ENCODE peak calls at places on chromosomes 5 and 9, in ten cellular contexts. One of them, this sample, is unnamed.

GRCh38 chr5:9716838-9717281 is 86.7 kb upstream of the TAS2R1 start:
- DNase-seq in cardiac muscle cell: no peak
- DNase-seq in GM12865: peak
- DNase-seq in MCF 10A: no peak
- DNase-seq in tibial nerve: no peak
- DNase-seq in WERI-Rb-1: no peak
- DNase-seq in choroid plexus epithelial cell: peak
- DNase-seq in fibroblast of mammary gland: no peak
- DNase-seq in endothelial cell: no peak
- DNase-seq in CD8-positive, alpha-beta T cell: no peak
- DNase-seq in this sample: no peak

GRCh38 chr9:13369426-13369825 is 89.9 kb upstream of the MPDZ start:
- DNase-seq in cardiac muscle cell: peak
- DNase-seq in GM12865: no peak
- DNase-seq in MCF 10A: no peak
- DNase-seq in tibial nerve: no peak
- DNase-seq in WERI-Rb-1: no peak
- DNase-seq in choroid plexus epithelial cell: peak
- DNase-seq in fibroblast of mammary gland: no peak
- DNase-seq in endothelial cell: no peak
- DNase-seq in CD8-positive, alpha-beta T cell: no peak
- DNase-seq in this sample: no peak

GRCh38 chr9:107270082-107270481 is 13.0 kb upstream of the RAD23B start:
- DNase-seq in cardiac muscle cell: no peak
- DNase-seq in GM12865: no peak
- DNase-seq in MCF 10A: no peak
- DNase-seq in tibial nerve: no peak
- DNase-seq in WERI-Rb-1: no peak
- DNase-seq in choroid plexus epithelial cell: no peak
- DNase-seq in fibroblast of mammary gland: no peak
- DNase-seq in endothelial cell: no peak
- DNase-seq in CD8-positive, alpha-beta T cell: no peak
- DNase-seq in this sample: no peak

GRCh38 chr5:144072518-144072927 is 97.9 kb downstream of the YIPF5 start:
- DNase-seq in cardiac muscle cell: no peak
- DNase-seq in GM12865: no peak
- DNase-seq in MCF 10A: peak
- DNase-seq in tibial nerve: no peak
- DNase-seq in WERI-Rb-1: no peak
- DNase-seq in choroid plexus epithelial cell: peak
- DNase-seq in fibroblast of mammary gland: peak
- DNase-seq in endothelial cell: no peak
- DNase-seq in CD8-positive, alpha-beta T cell: no peak
- DNase-seq in this sample: no peak

GRCh38 chr5:175638305-175638704 is 19.6 kb upstream of the HRH2 start:
- DNase-seq in cardiac muscle cell: no peak
- DNase-seq in GM12865: no peak
- DNase-seq in MCF 10A: peak
- DNase-seq in tibial nerve: no peak
- DNase-seq in WERI-Rb-1: no peak
- DNase-seq in choroid plexus epithelial cell: no peak
- DNase-seq in fibroblast of mammary gland: no peak
- DNase-seq in endothelial cell: no peak
- DNase-seq in CD8-positive, alpha-beta T cell: no peak
- DNase-seq in this sample: no peak

GRCh38 chr9:104075801-104076753 is 18.0 kb upstream of the SMC2 start:
- DNase-seq in cardiac muscle cell: no peak
- DNase-seq in GM12865: no peak
- DNase-seq in MCF 10A: peak
- DNase-seq in tibial nerve: no peak
- DNase-seq in WERI-Rb-1: no peak
- DNase-seq in choroid plexus epithelial cell: peak
- DNase-seq in fibroblast of mammary gland: peak
- DNase-seq in endothelial cell: no peak
- DNase-seq in CD8-positive, alpha-beta T cell: no peak
- DNase-seq in this sample: no peak

GRCh38 chr5:19496056-19496455 is 491.9 kb downstream of the CDH18 start:
- DNase-seq in cardiac muscle cell: no peak
- DNase-seq in GM12865: no peak
- DNase-seq in MCF 10A: peak
- DNase-seq in tibial nerve: no peak
- DNase-seq in WERI-Rb-1: no peak
- DNase-seq in choroid plexus epithelial cell: no peak
- DNase-seq in fibroblast of mammary gland: peak
- DNase-seq in endothelial cell: no peak
- DNase-seq in CD8-positive, alpha-beta T cell: no peak
- DNase-seq in this sample: no peak

GRCh38 chr5:132375957-132376356 is 6.4 kb downstream of the SLC22A5 start:
- DNase-seq in cardiac muscle cell: no peak
- DNase-seq in GM12865: no peak
- DNase-seq in MCF 10A: no peak
- DNase-seq in tibial nerve: no peak
- DNase-seq in WERI-Rb-1: no peak
- DNase-seq in choroid plexus epithelial cell: no peak
- DNase-seq in fibroblast of mammary gland: no peak
- DNase-seq in endothelial cell: no peak
- DNase-seq in CD8-positive, alpha-beta T cell: no peak
- DNase-seq in this sample: no peak

GRCh38 chr9:134455951-134456739 is 129.9 kb downstream of the RXRA start:
- DNase-seq in cardiac muscle cell: no peak
- DNase-seq in GM12865: peak
- DNase-seq in MCF 10A: peak
- DNase-seq in tibial nerve: peak
- DNase-seq in WERI-Rb-1: no peak
- DNase-seq in choroid plexus epithelial cell: peak
- DNase-seq in fibroblast of mammary gland: peak
- DNase-seq in endothelial cell: peak
- DNase-seq in CD8-positive, alpha-beta T cell: peak
- DNase-seq in this sample: no peak

GRCh38 chr9:123509646-123510045 is 153.6 kb downstream of the CRB2 start:
- DNase-seq in cardiac muscle cell: no peak
- DNase-seq in GM12865: no peak
- DNase-seq in MCF 10A: no peak
- DNase-seq in tibial nerve: no peak
- DNase-seq in WERI-Rb-1: no peak
- DNase-seq in choroid plexus epithelial cell: no peak
- DNase-seq in fibroblast of mammary gland: no peak
- DNase-seq in endothelial cell: no peak
- DNase-seq in CD8-positive, alpha-beta T cell: no peak
- DNase-seq in this sample: no peak

GRCh38 chr5:62587737-62588136 is 9.1 kb downstream of the LRRC70 start:
- DNase-seq in cardiac muscle cell: no peak
- DNase-seq in GM12865: peak
- DNase-seq in MCF 10A: peak
- DNase-seq in tibial nerve: no peak
- DNase-seq in WERI-Rb-1: no peak
- DNase-seq in choroid plexus epithelial cell: peak
- DNase-seq in fibroblast of mammary gland: peak
- DNase-seq in endothelial cell: no peak
- DNase-seq in CD8-positive, alpha-beta T cell: no peak
- DNase-seq in this sample: no peak

GRCh38 chr5:74594172-74595040 is 46.1 kb downstream of the ENC1 start:
- DNase-seq in cardiac muscle cell: no peak
- DNase-seq in GM12865: no peak
- DNase-seq in MCF 10A: no peak
- DNase-seq in tibial nerve: no peak
- DNase-seq in WERI-Rb-1: no peak
- DNase-seq in choroid plexus epithelial cell: peak
- DNase-seq in fibroblast of mammary gland: no peak
- DNase-seq in endothelial cell: no peak
- DNase-seq in CD8-positive, alpha-beta T cell: no peak
- DNase-seq in this sample: no peak

GRCh38 chr9:38482918-38483592 is 58.8 kb upstream of the IGFBPL1 start:
- DNase-seq in cardiac muscle cell: peak
- DNase-seq in GM12865: no peak
- DNase-seq in MCF 10A: peak
- DNase-seq in tibial nerve: no peak
- DNase-seq in WERI-Rb-1: no peak
- DNase-seq in choroid plexus epithelial cell: peak
- DNase-seq in fibroblast of mammary gland: no peak
- DNase-seq in endothelial cell: no peak
- DNase-seq in CD8-positive, alpha-beta T cell: no peak
- DNase-seq in this sample: no peak

GRCh38 chr9:120338340-120338739 is 241.6 kb downstream of the CDK5RAP2 start:
- DNase-seq in cardiac muscle cell: no peak
- DNase-seq in GM12865: no peak
- DNase-seq in MCF 10A: no peak
- DNase-seq in tibial nerve: no peak
- DNase-seq in WERI-Rb-1: no peak
- DNase-seq in choroid plexus epithelial cell: no peak
- DNase-seq in fibroblast of mammary gland: no peak
- DNase-seq in endothelial cell: no peak
- DNase-seq in CD8-positive, alpha-beta T cell: no peak
- DNase-seq in this sample: no peak

GRCh38 chr5:62354028-62354874 is 48.2 kb downstream of the KIF2A start:
- DNase-seq in cardiac muscle cell: peak
- DNase-seq in GM12865: peak
- DNase-seq in MCF 10A: peak
- DNase-seq in tibial nerve: peak
- DNase-seq in WERI-Rb-1: no peak
- DNase-seq in choroid plexus epithelial cell: peak
- DNase-seq in fibroblast of mammary gland: peak
- DNase-seq in endothelial cell: no peak
- DNase-seq in CD8-positive, alpha-beta T cell: peak
- DNase-seq in this sample: no peak

GRCh38 chr9:129278391-129279237 is 100.6 kb upstream of the IER5L start:
- DNase-seq in cardiac muscle cell: no peak
- DNase-seq in GM12865: no peak
- DNase-seq in MCF 10A: peak
- DNase-seq in tibial nerve: no peak
- DNase-seq in WERI-Rb-1: peak
- DNase-seq in choroid plexus epithelial cell: peak
- DNase-seq in fibroblast of mammary gland: peak
- DNase-seq in endothelial cell: no peak
- DNase-seq in CD8-positive, alpha-beta T cell: no peak
- DNase-seq in this sample: peak

GRCh38 chr9:84230355-84231136 is 110.0 kb downstream of the SLC28A3 start:
- DNase-seq in cardiac muscle cell: peak
- DNase-seq in GM12865: no peak
- DNase-seq in MCF 10A: no peak
- DNase-seq in tibial nerve: no peak
- DNase-seq in WERI-Rb-1: peak
- DNase-seq in choroid plexus epithelial cell: no peak
- DNase-seq in fibroblast of mammary gland: peak
- DNase-seq in endothelial cell: no peak
- DNase-seq in CD8-positive, alpha-beta T cell: no peak
- DNase-seq in this sample: no peak

GRCh38 chr9:15423328-15423985 is 781 bp downstream of the SNAPC3 start:
- DNase-seq in cardiac muscle cell: no peak
- DNase-seq in GM12865: peak
- DNase-seq in MCF 10A: peak
- DNase-seq in tibial nerve: no peak
- DNase-seq in WERI-Rb-1: no peak
- DNase-seq in choroid plexus epithelial cell: peak
- DNase-seq in fibroblast of mammary gland: peak
- DNase-seq in endothelial cell: no peak
- DNase-seq in CD8-positive, alpha-beta T cell: peak
- DNase-seq in this sample: no peak
- TF ChIP-seq CTCF in cardiac muscle cell: peak
- TF ChIP-seq CTCF in GM12865: no peak
- TF ChIP-seq CTCF in MCF 10A: peak
- TF ChIP-seq CTCF in tibial nerve: no peak
- TF ChIP-seq CTCF in WERI-Rb-1: no peak
- TF ChIP-seq CTCF in choroid plexus epithelial cell: peak
- TF ChIP-seq CTCF in fibroblast of mammary gland: peak
- TF ChIP-seq CTCF in endothelial cell: no peak
- TF ChIP-seq CTCF in CD8-positive, alpha-beta T cell: peak
- TF ChIP-seq CTCF in this sample: no peak

GRCh38 chr5:148297695-148298094 is 14.5 kb upstream of the SPINK7 start:
- DNase-seq in cardiac muscle cell: no peak
- DNase-seq in GM12865: no peak
- DNase-seq in MCF 10A: peak
- DNase-seq in tibial nerve: no peak
- DNase-seq in WERI-Rb-1: no peak
- DNase-seq in choroid plexus epithelial cell: no peak
- DNase-seq in fibroblast of mammary gland: peak
- DNase-seq in endothelial cell: no peak
- DNase-seq in CD8-positive, alpha-beta T cell: no peak
- DNase-seq in this sample: no peak
- TF ChIP-seq CTCF in cardiac muscle cell: no peak
- TF ChIP-seq CTCF in GM12865: no peak
- TF ChIP-seq CTCF in MCF 10A: no peak
- TF ChIP-seq CTCF in tibial nerve: no peak
- TF ChIP-seq CTCF in WERI-Rb-1: no peak
- TF ChIP-seq CTCF in choroid plexus epithelial cell: no peak
- TF ChIP-seq CTCF in fibroblast of mammary gland: no peak
- TF ChIP-seq CTCF in endothelial cell: no peak
- TF ChIP-seq CTCF in CD8-positive, alpha-beta T cell: no peak
- TF ChIP-seq CTCF in this sample: no peak

GRCh38 chr9:117782931-117783788 is 79.0 kb downstream of the TLR4 start:
- DNase-seq in cardiac muscle cell: peak
- DNase-seq in GM12865: peak
- DNase-seq in MCF 10A: peak
- DNase-seq in tibial nerve: peak
- DNase-seq in WERI-Rb-1: peak
- DNase-seq in choroid plexus epithelial cell: peak
- DNase-seq in fibroblast of mammary gland: peak
- DNase-seq in endothelial cell: peak
- DNase-seq in CD8-positive, alpha-beta T cell: peak
- DNase-seq in this sample: peak
- TF ChIP-seq CTCF in cardiac muscle cell: peak
- TF ChIP-seq CTCF in GM12865: peak
- TF ChIP-seq CTCF in MCF 10A: peak
- TF ChIP-seq CTCF in tibial nerve: peak
- TF ChIP-seq CTCF in WERI-Rb-1: peak
- TF ChIP-seq CTCF in choroid plexus epithelial cell: peak
- TF ChIP-seq CTCF in fibroblast of mammary gland: peak
- TF ChIP-seq CTCF in endothelial cell: no peak
- TF ChIP-seq CTCF in CD8-positive, alpha-beta T cell: peak
- TF ChIP-seq CTCF in this sample: peak

GRCh38 chr5:55742778-55743177 is 4.9 kb downstream of the DDX4 start:
- DNase-seq in cardiac muscle cell: no peak
- DNase-seq in GM12865: no peak
- DNase-seq in MCF 10A: no peak
- DNase-seq in tibial nerve: no peak
- DNase-seq in WERI-Rb-1: no peak
- DNase-seq in choroid plexus epithelial cell: peak
- DNase-seq in fibroblast of mammary gland: no peak
- DNase-seq in endothelial cell: no peak
- DNase-seq in CD8-positive, alpha-beta T cell: no peak
- DNase-seq in this sample: no peak
- TF ChIP-seq CTCF in cardiac muscle cell: no peak
- TF ChIP-seq CTCF in GM12865: no peak
- TF ChIP-seq CTCF in MCF 10A: no peak
- TF ChIP-seq CTCF in tibial nerve: no peak
- TF ChIP-seq CTCF in WERI-Rb-1: no peak
- TF ChIP-seq CTCF in choroid plexus epithelial cell: no peak
- TF ChIP-seq CTCF in fibroblast of mammary gland: no peak
- TF ChIP-seq CTCF in endothelial cell: no peak
- TF ChIP-seq CTCF in CD8-positive, alpha-beta T cell: no peak
- TF ChIP-seq CTCF in this sample: no peak

GRCh38 chr9:130368631-130369103 is 76.1 kb upstream of the ASS1 start:
- DNase-seq in cardiac muscle cell: no peak
- DNase-seq in GM12865: peak
- DNase-seq in MCF 10A: no peak
- DNase-seq in tibial nerve: no peak
- DNase-seq in WERI-Rb-1: no peak
- DNase-seq in choroid plexus epithelial cell: peak
- DNase-seq in fibroblast of mammary gland: no peak
- DNase-seq in endothelial cell: no peak
- DNase-seq in CD8-positive, alpha-beta T cell: no peak
- DNase-seq in this sample: no peak
- TF ChIP-seq CTCF in cardiac muscle cell: no peak
- TF ChIP-seq CTCF in GM12865: no peak
- TF ChIP-seq CTCF in MCF 10A: peak
- TF ChIP-seq CTCF in tibial nerve: no peak
- TF ChIP-seq CTCF in WERI-Rb-1: peak
- TF ChIP-seq CTCF in choroid plexus epithelial cell: peak
- TF ChIP-seq CTCF in fibroblast of mammary gland: no peak
- TF ChIP-seq CTCF in endothelial cell: no peak
- TF ChIP-seq CTCF in CD8-positive, alpha-beta T cell: no peak
- TF ChIP-seq CTCF in this sample: no peak

This sample was measured in dorsolateral prefrontal cortex.